ENCODE peak calls at places on chromosomes 13 and 19, in six cellular contexts. One of them, this sample, is unnamed.

GRCh38 chr13:67148219-67148583 is 81.9 kb downstream of the PCDH9 start:
- DNase-seq in PC-3: no peak
- DNase-seq in CD8-positive, alpha-beta memory T cell: no peak
- DNase-seq in CD8-positive, alpha-beta T cell: no peak
- DNase-seq in lung: no peak
- DNase-seq in A549: no peak
- DNase-seq in this sample: no peak

GRCh38 chr13:23889598-23890224 is 511 bp upstream of the MIPEP start:
- DNase-seq in A549: no peak
- DNase-seq in PC-3: peak; percentile 21
- DNase-seq in CD8-positive, alpha-beta T cell: no peak
- DNase-seq in CD8-positive, alpha-beta memory T cell: no peak
- DNase-seq in lung: no peak
- DNase-seq in this sample: no peak

GRCh38 chr13:83845121-83845520 is 37.2 kb downstream of the SLITRK1 start:
- DNase-seq in PC-3: no peak
- DNase-seq in lung: no peak
- DNase-seq in CD8-positive, alpha-beta memory T cell: no peak
- DNase-seq in A549: no peak
- DNase-seq in CD8-positive, alpha-beta T cell: no peak
- DNase-seq in this sample: no peak

GRCh38 chr19:3955688-3956087 is 15.2 kb downstream of the DAPK3 start:
- DNase-seq in PC-3: no peak
- DNase-seq in CD8-positive, alpha-beta T cell: no peak
- DNase-seq in A549: no peak
- DNase-seq in lung: no peak
- DNase-seq in CD8-positive, alpha-beta memory T cell: no peak
- DNase-seq in this sample: no peak

GRCh38 chr19:4233282-4233853 is 4.0 kb downstream of the EBI3 start:
- DNase-seq in CD8-positive, alpha-beta memory T cell: peak; percentile 42
- DNase-seq in CD8-positive, alpha-beta T cell: peak; percentile 36
- DNase-seq in PC-3: peak; percentile 48
- DNase-seq in lung: peak; percentile 42
- DNase-seq in A549: no peak
- DNase-seq in this sample: peak; percentile 22

GRCh38 chr13:40315416-40316064 is 350.9 kb downstream of the FOXO1 start:
- DNase-seq in CD8-positive, alpha-beta T cell: peak; percentile 23
- DNase-seq in lung: no peak
- DNase-seq in PC-3: no peak
- DNase-seq in CD8-positive, alpha-beta memory T cell: peak; percentile 53
- DNase-seq in A549: no peak
- DNase-seq in this sample: peak; percentile 17

GRCh38 chr19:19115954-19116353 is 22.3 kb downstream of the TMEM161A start:
- DNase-seq in lung: no peak
- DNase-seq in CD8-positive, alpha-beta T cell: peak; percentile 27
- DNase-seq in A549: no peak
- DNase-seq in CD8-positive, alpha-beta memory T cell: peak; percentile 28
- DNase-seq in PC-3: peak; percentile 25
- DNase-seq in this sample: peak; percentile 34

GRCh38 chr19:56350416-56351045 is 35.9 kb upstream of the ZSCAN5A start:
- DNase-seq in PC-3: peak; percentile 66
- DNase-seq in A549: peak; percentile 11
- DNase-seq in CD8-positive, alpha-beta T cell: peak; percentile 18
- DNase-seq in CD8-positive, alpha-beta memory T cell: peak; percentile 42
- DNase-seq in lung: no peak
- DNase-seq in this sample: peak; percentile 32

GRCh38 chr19:46609511-46610412 is 8.6 kb downstream of the CALM3 start:
- DNase-seq in CD8-positive, alpha-beta T cell: no peak
- DNase-seq in PC-3: no peak
- DNase-seq in lung: no peak
- DNase-seq in A549: no peak
- DNase-seq in CD8-positive, alpha-beta memory T cell: no peak
- DNase-seq in this sample: no peak

GRCh38 chr13:29676535-29676934 is 81.0 kb upstream of the SLC7A1 start:
- DNase-seq in CD8-positive, alpha-beta T cell: no peak
- DNase-seq in lung: no peak
- DNase-seq in A549: no peak
- DNase-seq in PC-3: no peak
- DNase-seq in CD8-positive, alpha-beta memory T cell: no peak
- DNase-seq in this sample: no peak

GRCh38 chr19:16587031-16588023 is 15.1 kb upstream of the SLC35E1 start:
- DNase-seq in lung: peak; percentile 44
- DNase-seq in PC-3: no peak
- DNase-seq in A549: no peak
- DNase-seq in CD8-positive, alpha-beta T cell: peak; percentile 53
- DNase-seq in CD8-positive, alpha-beta memory T cell: peak; percentile 58
- DNase-seq in this sample: peak; percentile 80

GRCh38 chr13:35953537-35954206 is 177.5 kb downstream of the DCLK1 start:
- DNase-seq in CD8-positive, alpha-beta memory T cell: no peak
- DNase-seq in lung: peak; percentile 60
- DNase-seq in CD8-positive, alpha-beta T cell: no peak
- DNase-seq in PC-3: peak; percentile 76
- DNase-seq in A549: peak; percentile 7
- DNase-seq in this sample: no peak

GRCh38 chr19:45477713-45478453 is 10.1 kb downstream of the FOSB start:
- DNase-seq in CD8-positive, alpha-beta T cell: no peak
- DNase-seq in A549: no peak
- DNase-seq in CD8-positive, alpha-beta memory T cell: no peak
- DNase-seq in PC-3: peak; percentile 83
- DNase-seq in lung: no peak
- DNase-seq in this sample: peak; percentile 50

DNA sequence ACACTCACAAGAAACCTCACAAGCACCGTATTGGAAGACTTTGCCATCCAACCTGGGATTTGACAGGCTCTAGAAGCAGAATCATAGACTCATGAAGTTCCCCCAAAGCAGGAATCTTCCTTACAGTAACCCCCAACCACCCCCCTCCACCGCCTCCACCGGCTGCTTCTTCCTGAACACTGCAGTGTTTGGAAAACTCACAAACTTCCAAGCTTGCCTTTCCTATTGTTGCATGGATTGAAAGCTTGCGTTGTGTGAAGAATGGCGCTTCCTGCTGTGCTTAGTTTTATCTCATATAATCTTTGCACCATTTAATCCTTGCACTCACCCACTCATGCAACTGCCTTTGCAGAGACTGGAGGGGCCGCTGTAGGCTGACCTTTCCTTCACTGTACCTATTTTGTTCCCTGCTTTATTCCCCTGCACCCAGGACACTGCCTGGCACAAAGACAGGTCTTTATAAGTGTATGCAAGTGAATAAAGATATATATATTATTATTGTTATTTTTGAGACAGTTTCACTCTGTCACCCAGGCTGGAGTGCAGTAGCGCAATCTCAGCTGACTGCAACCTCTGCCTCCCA is 3.7 kb downstream of the ALOX5AP start:
- DNase-seq in PC-3: no peak
- DNase-seq in CD8-positive, alpha-beta T cell: no peak
- DNase-seq in CD8-positive, alpha-beta memory T cell: no peak
- DNase-seq in lung: no peak
- DNase-seq in A549: no peak
- DNase-seq in this sample: no peak
- H3K4me3 ChIP-seq in PC-3: no peak overlapping the region
- H3K4me3 ChIP-seq in CD8-positive, alpha-beta T cell: no peak overlapping the region
- H3K4me3 ChIP-seq in CD8-positive, alpha-beta memory T cell: no peak overlapping the region
- H3K4me3 ChIP-seq in lung: no peak overlapping the region
- H3K4me3 ChIP-seq in A549: no peak overlapping the region
- H3K4me3 ChIP-seq in this sample: no peak overlapping the region

GRCh38 chr19:14091086-14091884 is 734 bp upstream of the SAMD1 start:
- DNase-seq in CD8-positive, alpha-beta T cell: peak; percentile 37
- DNase-seq in A549: peak; percentile 62
- DNase-seq in lung: no peak
- DNase-seq in CD8-positive, alpha-beta memory T cell: peak; percentile 87
- DNase-seq in PC-3: peak; percentile 64
- DNase-seq in this sample: peak; percentile 47

GRCh38 chr19:14089662-14090508 is 666 bp downstream of the SAMD1 start:
- DNase-seq in lung: no peak
- DNase-seq in PC-3: peak; percentile 58
- DNase-seq in CD8-positive, alpha-beta memory T cell: peak; percentile 44
- DNase-seq in CD8-positive, alpha-beta T cell: peak; percentile 18
- DNase-seq in A549: no peak
- DNase-seq in this sample: peak; percentile 29

GRCh38 chr19:14090509-14091085 is at the start of gene SAMD1:
- DNase-seq in PC-3: peak; percentile 80
- DNase-seq in lung: peak; percentile 87
- DNase-seq in CD8-positive, alpha-beta memory T cell: peak; percentile 79
- DNase-seq in A549: peak; percentile 51
- DNase-seq in CD8-positive, alpha-beta T cell: peak; percentile 88
- DNase-seq in this sample: peak; percentile 75

GRCh38 chr19:14093117-14093784 is 2.7 kb upstream of the SAMD1 start:
- DNase-seq in A549: no peak
- DNase-seq in lung: no peak
- DNase-seq in CD8-positive, alpha-beta memory T cell: no peak
- DNase-seq in CD8-positive, alpha-beta T cell: no peak
- DNase-seq in PC-3: no peak
- DNase-seq in this sample: no peak

DNA sequence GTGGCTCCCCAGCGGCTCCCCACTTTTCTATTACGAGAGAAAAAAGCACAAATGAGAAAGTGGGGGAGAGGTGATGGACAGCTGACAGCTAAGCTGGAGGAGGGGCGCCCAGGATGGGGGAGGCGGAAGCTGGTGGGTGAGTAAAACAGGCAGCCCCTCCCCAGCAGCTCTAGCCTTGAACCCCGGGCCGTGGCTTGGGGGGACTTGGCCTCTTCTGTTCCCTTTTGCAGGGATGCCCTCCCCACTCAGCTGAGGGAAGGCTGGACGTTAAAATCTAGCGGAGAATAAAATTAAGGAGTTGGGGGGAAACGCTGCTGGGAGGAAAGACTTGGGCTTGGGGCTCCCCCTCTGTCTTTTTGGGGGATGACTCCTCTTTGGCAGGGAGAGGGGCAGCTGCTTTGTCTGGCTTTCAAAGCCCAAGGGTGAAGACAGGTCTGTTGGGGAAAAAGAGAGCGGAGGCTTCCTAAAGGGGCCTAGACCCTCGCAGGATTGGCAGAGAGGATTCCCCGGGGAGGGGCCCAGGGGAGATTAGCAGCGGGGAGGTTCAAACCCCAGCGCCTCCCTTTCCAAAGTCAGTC is 1.4 kb upstream of the SAMD1 start:
- DNase-seq in lung: no peak
- DNase-seq in CD8-positive, alpha-beta T cell: peak; percentile 38
- DNase-seq in A549: no peak
- DNase-seq in CD8-positive, alpha-beta memory T cell: no peak
- DNase-seq in PC-3: no peak
- DNase-seq in this sample: no peak
- H3K27ac ChIP-seq in lung: peak overlapping the region; percentile 21
- H3K27ac ChIP-seq in CD8-positive, alpha-beta T cell: peak overlapping the region; percentile 51
- H3K27ac ChIP-seq in A549: peak overlapping the region; percentile 99
- H3K27ac ChIP-seq in CD8-positive, alpha-beta memory T cell: peak overlapping the region; percentile 59
- H3K27ac ChIP-seq in PC-3: no peak overlapping the region
- H3K27ac ChIP-seq in this sample: peak overlapping the region; percentile 77

GRCh38 chr13:106524108-106524507 is 11.4 kb downstream of the EFNB2 start:
- DNase-seq in PC-3: no peak
- DNase-seq in lung: no peak
- DNase-seq in CD8-positive, alpha-beta T cell: no peak
- DNase-seq in A549: no peak
- DNase-seq in CD8-positive, alpha-beta memory T cell: no peak
- DNase-seq in this sample: no peak

GRCh38 chr13:106521101-106521799 is 14.2 kb downstream of the EFNB2 start:
- DNase-seq in lung: no peak
- DNase-seq in CD8-positive, alpha-beta T cell: no peak
- DNase-seq in A549: no peak
- DNase-seq in PC-3: peak; percentile 66
- DNase-seq in CD8-positive, alpha-beta memory T cell: no peak
- DNase-seq in this sample: no peak

GRCh38 chr13:106522112-106522511 is 13.3 kb downstream of the EFNB2 start:
- DNase-seq in A549: no peak
- DNase-seq in PC-3: no peak
- DNase-seq in lung: no peak
- DNase-seq in CD8-positive, alpha-beta memory T cell: no peak
- DNase-seq in CD8-positive, alpha-beta T cell: no peak
- DNase-seq in this sample: no peak

GRCh38 chr13:106523566-106523965 is 11.9 kb downstream of the EFNB2 start:
- DNase-seq in CD8-positive, alpha-beta T cell: no peak
- DNase-seq in lung: no peak
- DNase-seq in A549: no peak
- DNase-seq in CD8-positive, alpha-beta memory T cell: no peak
- DNase-seq in PC-3: no peak
- DNase-seq in this sample: no peak

GRCh38 chr13:106522898-106523525 is 12.4 kb downstream of the EFNB2 start:
- DNase-seq in CD8-positive, alpha-beta T cell: no peak
- DNase-seq in PC-3: peak; percentile 39
- DNase-seq in CD8-positive, alpha-beta memory T cell: no peak
- DNase-seq in A549: no peak
- DNase-seq in lung: no peak
- DNase-seq in this sample: no peak
- H3K4me1 ChIP-seq in CD8-positive, alpha-beta T cell: no peaks in the 10 kb centered on the region
- H3K4me1 ChIP-seq in PC-3: peaks cover 43% of the 10 kb centered on the region
- H3K4me1 ChIP-seq in CD8-positive, alpha-beta memory T cell: no peaks in the 10 kb centered on the region
- H3K4me1 ChIP-seq in A549: no peaks in the 10 kb centered on the region
- H3K4me1 ChIP-seq in lung: no peaks in the 10 kb centered on the region
- H3K4me1 ChIP-seq in this sample: no peaks in the 10 kb centered on the region

GRCh38 chr13:42875448-42876269 is 94.3 kb downstream of the FAM216B start:
- DNase-seq in A549: no peak
- DNase-seq in lung: no peak
- DNase-seq in CD8-positive, alpha-beta T cell: no peak
- DNase-seq in PC-3: no peak
- DNase-seq in CD8-positive, alpha-beta memory T cell: no peak
- DNase-seq in this sample: no peak
- H3K4me3 ChIP-seq in A549: no peak overlapping the region
- H3K4me3 ChIP-seq in lung: no peak overlapping the region
- H3K4me3 ChIP-seq in CD8-positive, alpha-beta T cell: no peak overlapping the region
- H3K4me3 ChIP-seq in PC-3: no peak overlapping the region
- H3K4me3 ChIP-seq in CD8-positive, alpha-beta memory T cell: no peak overlapping the region
- H3K4me3 ChIP-seq in this sample: no peak overlapping the region

DNA sequence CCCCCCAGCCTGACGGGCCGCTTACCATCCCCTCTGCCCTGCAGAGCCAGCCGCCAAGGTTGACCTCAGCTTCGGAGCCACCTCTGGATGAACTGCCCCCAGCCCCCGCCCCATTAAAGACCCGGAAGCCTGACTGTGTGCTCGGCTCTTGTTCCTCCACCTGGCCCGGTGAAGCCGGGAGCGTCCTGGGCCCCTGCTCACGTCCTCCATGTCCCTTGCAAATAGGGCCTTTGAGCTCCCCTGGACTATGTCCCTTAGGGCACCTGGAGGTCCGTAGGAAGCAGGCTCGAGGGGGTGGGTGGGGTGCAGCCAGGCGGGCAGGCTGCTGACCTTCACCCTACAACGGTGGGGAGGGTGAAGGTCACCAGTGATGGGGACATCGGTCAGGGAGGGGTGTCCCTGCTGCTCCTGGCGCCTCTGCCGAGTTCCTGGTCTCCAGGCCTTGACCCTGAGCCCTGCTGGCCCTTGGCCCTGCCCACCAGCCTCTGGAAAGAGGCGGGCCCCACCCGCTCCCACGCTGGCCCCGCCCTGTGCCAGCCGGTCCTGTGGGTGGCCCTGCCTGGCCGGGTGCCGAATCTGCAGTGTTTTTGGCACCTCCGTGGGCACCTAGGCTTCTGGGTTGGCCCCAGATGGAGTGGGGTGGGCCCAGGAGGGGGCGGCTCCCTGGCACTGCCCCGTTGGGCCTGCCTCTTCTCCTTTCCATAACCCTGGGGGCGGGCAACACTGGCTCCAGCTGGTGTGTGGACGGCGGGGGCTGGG is 3.3 kb downstream of the ATP5F1D start:
- DNase-seq in CD8-positive, alpha-beta memory T cell: no peak
- DNase-seq in A549: no peak
- DNase-seq in lung: peak; percentile 77
- DNase-seq in CD8-positive, alpha-beta T cell: no peak
- DNase-seq in PC-3: no peak
- DNase-seq in this sample: no peak
- H3K27ac ChIP-seq in CD8-positive, alpha-beta memory T cell: peak overlapping the region; percentile 38
- H3K27ac ChIP-seq in A549: peak overlapping the region; percentile 91
- H3K27ac ChIP-seq in lung: peak overlapping the region; percentile 81
- H3K27ac ChIP-seq in CD8-positive, alpha-beta T cell: no peak overlapping the region
- H3K27ac ChIP-seq in PC-3: no peak overlapping the region
- H3K27ac ChIP-seq in this sample: peak overlapping the region; percentile 11